ENCODE peak calls at places on chromosome 6, in four cellular contexts. One of them, this sample, is unnamed.

GRCh38 chr6:153625089-153625488 is 414.0 kb upstream of the OPRM1 start:
- DNase-seq in Peyer's patch: no peak
- DNase-seq in mammary epithelial cell: no peak
- DNase-seq in CD8-positive, alpha-beta T cell: no peak
- DNase-seq in this sample: no peak

GRCh38 chr6:144232434-144233223 is 52.5 kb upstream of the UTRN start:
- DNase-seq in mammary epithelial cell: no peak
- DNase-seq in CD8-positive, alpha-beta T cell: no peak
- DNase-seq in Peyer's patch: no peak
- DNase-seq in this sample: no peak

GRCh38 chr6:41712651-41713103 is 22.7 kb downstream of the TFEB start:
- DNase-seq in Peyer's patch: no peak
- DNase-seq in mammary epithelial cell: no peak
- DNase-seq in CD8-positive, alpha-beta T cell: no peak
- DNase-seq in this sample: no peak

GRCh38 chr6:2118136-2118535 is 127.3 kb downstream of the GMDS start:
- DNase-seq in CD8-positive, alpha-beta T cell: no peak
- DNase-seq in mammary epithelial cell: no peak
- DNase-seq in Peyer's patch: no peak
- DNase-seq in this sample: no peak

GRCh38 chr6:144090384-144090783 is 5.0 kb downstream of the SF3B5 start:
- DNase-seq in Peyer's patch: no peak
- DNase-seq in CD8-positive, alpha-beta T cell: no peak
- DNase-seq in mammary epithelial cell: no peak
- DNase-seq in this sample: no peak

GRCh38 chr6:161272600-161273355 is 1.1 kb downstream of the AGPAT4 start:
- DNase-seq in mammary epithelial cell: peak
- DNase-seq in CD8-positive, alpha-beta T cell: no peak
- DNase-seq in Peyer's patch: no peak
- DNase-seq in this sample: peak

GRCh38 chr6:148967546-148967945 is 220.7 kb downstream of the UST start:
- DNase-seq in mammary epithelial cell: no peak
- DNase-seq in CD8-positive, alpha-beta T cell: no peak
- DNase-seq in Peyer's patch: no peak
- DNase-seq in this sample: no peak

GRCh38 chr6:26593278-26594127 is 3.2 kb upstream of the ABT1 start:
- DNase-seq in CD8-positive, alpha-beta T cell: no peak
- DNase-seq in mammary epithelial cell: no peak
- DNase-seq in Peyer's patch: no peak
- DNase-seq in this sample: no peak

GRCh38 chr6:45001663-45002062 is 326.5 kb upstream of the RUNX2 start:
- DNase-seq in mammary epithelial cell: no peak
- DNase-seq in Peyer's patch: no peak
- DNase-seq in CD8-positive, alpha-beta T cell: no peak
- DNase-seq in this sample: no peak

GRCh38 chr6:28807682-28808280 is 116.0 kb downstream of the TRIM27 start:
- DNase-seq in Peyer's patch: no peak
- DNase-seq in mammary epithelial cell: peak
- DNase-seq in CD8-positive, alpha-beta T cell: no peak
- DNase-seq in this sample: peak

GRCh38 chr6:108581237-108581931 is 20.7 kb downstream of the FOXO3 start:
- DNase-seq in Peyer's patch: no peak
- DNase-seq in CD8-positive, alpha-beta T cell: no peak
- DNase-seq in mammary epithelial cell: peak
- DNase-seq in this sample: peak

GRCh38 chr6:144736763-144737162 is 451.6 kb downstream of the UTRN start:
- DNase-seq in mammary epithelial cell: no peak
- DNase-seq in CD8-positive, alpha-beta T cell: no peak
- DNase-seq in Peyer's patch: no peak
- DNase-seq in this sample: no peak

GRCh38 chr6:144820270-144820669 is 535.1 kb downstream of the UTRN start:
- DNase-seq in Peyer's patch: no peak
- DNase-seq in CD8-positive, alpha-beta T cell: no peak
- DNase-seq in mammary epithelial cell: no peak
- DNase-seq in this sample: no peak

GRCh38 chr6:73152998-73153757 is 72.1 kb downstream of the KHDC1L start:
- DNase-seq in CD8-positive, alpha-beta T cell: no peak
- DNase-seq in Peyer's patch: no peak
- DNase-seq in mammary epithelial cell: peak
- DNase-seq in this sample: peak

GRCh38 chr6:43496370-43497128 is 13.6 kb downstream of the LRRC73 start:
- DNase-seq in Peyer's patch: no peak
- DNase-seq in CD8-positive, alpha-beta T cell: no peak
- DNase-seq in mammary epithelial cell: peak
- DNase-seq in this sample: peak

GRCh38 chr6:147567141-147567805 is 58.8 kb downstream of the SAMD5 start:
- DNase-seq in Peyer's patch: no peak
- DNase-seq in CD8-positive, alpha-beta T cell: no peak
- DNase-seq in mammary epithelial cell: no peak
- DNase-seq in this sample: peak

GRCh38 chr6:27505209-27506027 is 32.5 kb upstream of the ZNF184 start:
- DNase-seq in mammary epithelial cell: peak
- DNase-seq in CD8-positive, alpha-beta T cell: no peak
- DNase-seq in Peyer's patch: no peak
- DNase-seq in this sample: peak

GRCh38 chr6:15062311-15063252 is 183.3 kb upstream of the JARID2 start:
- DNase-seq in CD8-positive, alpha-beta T cell: no peak
- DNase-seq in Peyer's patch: no peak
- DNase-seq in mammary epithelial cell: peak
- DNase-seq in this sample: peak

GRCh38 chr6:70709826-70710225 is 42.1 kb downstream of the SMAP1 start:
- DNase-seq in Peyer's patch: no peak
- DNase-seq in CD8-positive, alpha-beta T cell: no peak
- DNase-seq in mammary epithelial cell: peak
- DNase-seq in this sample: peak

GRCh38 chr6:87972279-87972678 is 75.4 kb upstream of the SPACA1 start:
- DNase-seq in Peyer's patch: no peak
- DNase-seq in CD8-positive, alpha-beta T cell: no peak
- DNase-seq in mammary epithelial cell: no peak
- DNase-seq in this sample: no peak

GRCh38 chr6:68880050-68880449 is 245.0 kb downstream of the ADGRB3 start:
- DNase-seq in mammary epithelial cell: no peak
- DNase-seq in CD8-positive, alpha-beta T cell: no peak
- DNase-seq in Peyer's patch: no peak
- DNase-seq in this sample: no peak

GRCh38 chr6:129730477-129731165 is 20.6 kb upstream of the ARHGAP18 start:
- DNase-seq in CD8-positive, alpha-beta T cell: no peak
- DNase-seq in Peyer's patch: no peak
- DNase-seq in mammary epithelial cell: no peak
- DNase-seq in this sample: peak

GRCh38 chr6:76834399-76834798 is 628.9 kb downstream of the HTR1B start:
- DNase-seq in Peyer's patch: no peak
- DNase-seq in CD8-positive, alpha-beta T cell: no peak
- DNase-seq in mammary epithelial cell: no peak
- DNase-seq in this sample: no peak

GRCh38 chr6:225121-225721 is 67.1 kb upstream of the DUSP22 start:
- DNase-seq in mammary epithelial cell: peak
- DNase-seq in CD8-positive, alpha-beta T cell: peak
- DNase-seq in Peyer's patch: no peak
- DNase-seq in this sample: peak

GRCh38 chr6:46347669-46348068 is 143.6 kb downstream of the RCAN2 start:
- DNase-seq in Peyer's patch: no peak
- DNase-seq in mammary epithelial cell: no peak
- DNase-seq in CD8-positive, alpha-beta T cell: no peak
- DNase-seq in this sample: no peak

GRCh38 chr6:37699138-37699766 is 1.6 kb upstream of the MDGA1 start:
- DNase-seq in CD8-positive, alpha-beta T cell: no peak
- DNase-seq in mammary epithelial cell: no peak
- DNase-seq in Peyer's patch: no peak
- DNase-seq in this sample: peak

GRCh38 chr6:16437984-16438383 is 199.6 kb downstream of the GMPR start:
- DNase-seq in mammary epithelial cell: no peak
- DNase-seq in CD8-positive, alpha-beta T cell: no peak
- DNase-seq in Peyer's patch: no peak
- DNase-seq in this sample: no peak

GRCh38 chr6:32153252-32153834 is 598 bp upstream of the PPT2 start:
- DNase-seq in Peyer's patch: peak
- DNase-seq in mammary epithelial cell: peak
- DNase-seq in CD8-positive, alpha-beta T cell: no peak
- DNase-seq in this sample: peak

GRCh38 chr6:84553527-84553926 is 210.9 kb downstream of the TBX18 start:
- DNase-seq in CD8-positive, alpha-beta T cell: no peak
- DNase-seq in Peyer's patch: no peak
- DNase-seq in mammary epithelial cell: no peak
- DNase-seq in this sample: no peak

GRCh38 chr6:50381106-50381415 is 331.3 kb upstream of the DEFB112 start:
- DNase-seq in CD8-positive, alpha-beta T cell: no peak
- DNase-seq in Peyer's patch: no peak
- DNase-seq in mammary epithelial cell: no peak
- DNase-seq in this sample: no peak
- TF ChIP-seq CTCF in CD8-positive, alpha-beta T cell: no peak
- TF ChIP-seq CTCF in Peyer's patch: no peak
- TF ChIP-seq CTCF in mammary epithelial cell: peak
- TF ChIP-seq CTCF in this sample: no peak

GRCh38 chr6:169785566-169785965 is 34.1 kb downstream of the ERMARD start:
- DNase-seq in Peyer's patch: no peak
- DNase-seq in mammary epithelial cell: no peak
- DNase-seq in CD8-positive, alpha-beta T cell: no peak
- DNase-seq in this sample: no peak
- H3K4me3 ChIP-seq in Peyer's patch: no peak
- H3K4me3 ChIP-seq in mammary epithelial cell: no peak
- H3K4me3 ChIP-seq in CD8-positive, alpha-beta T cell: no peak
- H3K4me3 ChIP-seq in this sample: no peak

DNA sequence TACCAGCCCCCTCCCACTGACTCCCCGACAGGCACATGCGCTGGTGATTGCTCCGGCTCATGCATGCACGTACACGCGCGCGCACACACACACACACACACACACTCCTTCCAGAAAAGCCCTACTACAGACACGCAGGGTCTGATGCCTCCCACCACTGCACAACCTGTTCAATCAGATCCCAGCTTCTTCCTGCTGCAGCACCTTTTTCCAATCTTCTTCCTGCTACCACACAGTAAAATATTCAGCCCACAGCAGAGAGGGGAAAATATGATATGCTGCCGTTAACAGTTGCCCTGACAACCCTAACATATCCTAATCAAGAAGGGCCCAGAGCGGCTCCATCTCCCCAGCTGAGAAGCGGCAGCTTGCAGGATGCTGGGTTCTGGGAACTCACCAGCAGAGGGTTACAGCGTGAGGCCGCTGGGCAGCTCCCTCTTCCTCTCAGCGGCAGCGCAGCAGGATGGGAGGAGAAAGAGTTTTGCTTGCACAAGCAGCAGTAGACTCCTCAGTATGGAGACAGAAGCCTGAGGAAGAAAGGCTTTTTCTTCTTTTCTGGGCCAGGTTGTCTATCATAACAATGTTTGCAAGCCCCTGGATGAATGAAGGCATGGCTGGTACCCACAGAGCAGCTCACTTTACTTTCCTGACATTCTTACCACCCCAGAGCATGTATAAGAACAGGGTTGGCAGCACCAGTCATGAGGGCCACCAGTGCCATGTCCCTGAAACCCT is 23.9 kb downstream of the MAP7 start:
- DNase-seq in CD8-positive, alpha-beta T cell: no peak
- DNase-seq in mammary epithelial cell: peak
- DNase-seq in Peyer's patch: no peak
- DNase-seq in this sample: peak
- TF ChIP-seq CTCF in CD8-positive, alpha-beta T cell: no peak
- TF ChIP-seq CTCF in mammary epithelial cell: peak
- TF ChIP-seq CTCF in Peyer's patch: no peak
- TF ChIP-seq CTCF in this sample: peak

GRCh38 chr6:101281266-101281665 is 112.2 kb upstream of the GRIK2 start:
- DNase-seq in Peyer's patch: no peak
- DNase-seq in mammary epithelial cell: peak
- DNase-seq in CD8-positive, alpha-beta T cell: no peak
- DNase-seq in this sample: peak

GRCh38 chr6:101286146-101286545 is 107.4 kb upstream of the GRIK2 start:
- DNase-seq in mammary epithelial cell: no peak
- DNase-seq in Peyer's patch: no peak
- DNase-seq in CD8-positive, alpha-beta T cell: no peak
- DNase-seq in this sample: no peak

DNA sequence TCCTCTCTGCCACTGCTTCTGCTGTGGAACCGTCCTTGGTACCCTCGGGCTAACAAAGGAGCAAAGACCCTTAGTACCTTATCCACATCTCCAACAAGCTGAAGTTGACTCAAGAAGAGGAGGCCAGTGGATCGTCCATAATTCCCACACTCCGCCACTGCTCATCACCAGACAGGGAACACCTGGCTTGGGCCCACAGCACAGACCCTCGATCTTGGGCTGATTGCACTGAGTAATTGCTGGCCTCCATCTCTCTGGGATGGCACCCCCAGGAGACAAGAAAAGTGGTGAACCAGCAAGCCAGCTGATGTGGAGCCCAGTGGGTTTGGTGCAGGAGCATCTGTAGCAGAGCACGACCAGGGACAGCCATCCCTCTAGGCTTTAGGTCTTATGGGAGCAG is 109.4 kb upstream of the GRIK2 start:
- DNase-seq in Peyer's patch: no peak
- DNase-seq in mammary epithelial cell: no peak
- DNase-seq in CD8-positive, alpha-beta T cell: no peak
- DNase-seq in this sample: no peak
- H3K4me3 ChIP-seq in Peyer's patch: no peak
- H3K4me3 ChIP-seq in mammary epithelial cell: no peak
- H3K4me3 ChIP-seq in CD8-positive, alpha-beta T cell: no peak
- H3K4me3 ChIP-seq in this sample: no peak

GRCh38 chr6:34506718-34507117 is 40.8 kb downstream of the PACSIN1 start:
- DNase-seq in CD8-positive, alpha-beta T cell: no peak
- DNase-seq in mammary epithelial cell: no peak
- DNase-seq in Peyer's patch: no peak
- DNase-seq in this sample: no peak

GRCh38 chr6:34509782-34510181 is 43.9 kb downstream of the PACSIN1 start:
- DNase-seq in mammary epithelial cell: no peak
- DNase-seq in Peyer's patch: no peak
- DNase-seq in CD8-positive, alpha-beta T cell: no peak
- DNase-seq in this sample: no peak

GRCh38 chr6:34511214-34511922 is 44.8 kb downstream of the SPDEF start:
- DNase-seq in CD8-positive, alpha-beta T cell: no peak
- DNase-seq in Peyer's patch: no peak
- DNase-seq in mammary epithelial cell: no peak
- DNase-seq in this sample: no peak

GRCh38 chr6:34510299-34510698 is 44.4 kb downstream of the PACSIN1 start:
- DNase-seq in CD8-positive, alpha-beta T cell: no peak
- DNase-seq in Peyer's patch: no peak
- DNase-seq in mammary epithelial cell: no peak
- DNase-seq in this sample: no peak

DNA sequence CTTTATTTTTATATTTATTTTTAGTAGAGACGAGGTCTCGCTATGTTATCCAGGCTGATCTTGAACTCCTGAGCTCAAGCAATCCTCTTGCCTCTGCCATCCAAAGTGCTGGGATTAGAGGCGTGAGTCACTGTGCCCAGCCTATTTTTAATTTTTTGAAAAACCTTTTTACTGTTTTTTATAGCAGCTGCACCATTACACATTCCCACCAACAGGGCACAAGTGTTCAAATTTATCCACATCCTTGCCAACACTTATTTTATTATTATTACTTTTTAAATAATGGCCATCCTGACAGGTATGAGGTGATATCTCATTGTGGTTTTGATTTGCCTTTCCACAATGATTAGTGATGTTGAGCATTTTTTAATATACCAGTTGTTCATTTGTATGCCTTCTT is 42.5 kb downstream of the PACSIN1 start:
- DNase-seq in CD8-positive, alpha-beta T cell: no peak
- DNase-seq in Peyer's patch: no peak
- DNase-seq in mammary epithelial cell: no peak
- DNase-seq in this sample: no peak
- TF ChIP-seq CTCF in CD8-positive, alpha-beta T cell: no peak
- TF ChIP-seq CTCF in Peyer's patch: no peak
- TF ChIP-seq CTCF in mammary epithelial cell: no peak
- TF ChIP-seq CTCF in this sample: no peak

This sample was measured in epithelial cell of esophagus.